ENCODE peak calls at places on chromosomes 5 and 9, in seven cellular contexts. F is upper lobe of right lung, L is fibroblast of mammary gland, E is neural crest cell, Z is omental fat pad, W is astrocyte, I is SK-N-SH. K is an unnamed sample.

GRCh38 chr5:170434953-170435605 is 45.9 kb upstream of the KCNMB1 start:
- DNase-seq in W (peak; percentile 4), F (peak; percentile 77), I (peak; percentile 85), Z (peak; percentile 45), L (peak; percentile 56), E (peak; percentile 76), K (peak; percentile 84)

GRCh38 chr5:141484499-141485304 is at the start of gene PCDHGC4:
- DNase-seq in Z (no peak), L (no peak), I (peak; percentile 91), E (peak; percentile 56), F (no peak), W (peak; percentile 25), K (peak; percentile 81)

GRCh38 chr9:447230-448025 is 232.8 kb downstream of the DOCK8 start:
- DNase-seq in Z (no peak), L (peak; percentile 63), F (no peak), E (no peak), W (peak; percentile 94), I (no peak), K (no peak)

GRCh38 chr9:112166176-112167140 is 8.6 kb downstream of the SUSD1 start:
- DNase-seq in L (peak; percentile 42), I (no peak), E (no peak), Z (no peak), F (no peak), W (peak; percentile 54), K (no peak)

GRCh38 chr5:98519530-98519929 is 253.9 kb upstream of the RGMB start:
- DNase-seq in L (peak; percentile 31), I (no peak), Z (no peak), W (peak; percentile 12), F (no peak), E (no peak), K (no peak)

GRCh38 chr9:77595426-77596051 is 52.6 kb downstream of the GNA14 start:
- DNase-seq in W (no peak), Z (no peak), I (peak; percentile 73), F (no peak), E (no peak), L (no peak), K (no peak)

GRCh38 chr5:39714036-39714698 is 289.4 kb upstream of the DAB2 start:
- DNase-seq in I (peak; percentile 8), W (peak; percentile 30), L (peak; percentile 78), Z (no peak), F (no peak), E (peak; percentile 23), K (peak; percentile 17)

GRCh38 chr9:73183917-73184861 is 32.5 kb downstream of the ANXA1 start:
- DNase-seq in L (peak; percentile 73), W (no peak), Z (no peak), E (no peak), I (no peak), F (no peak), K (no peak)

GRCh38 chr5:170011751-170012150 is 31.5 kb upstream of the INSYN2B start:
- DNase-seq in E (no peak), Z (no peak), W (no peak), F (no peak), I (no peak), L (no peak), K (no peak)

GRCh38 chr5:179410291-179411160 is 65.3 kb upstream of the ADAMTS2 start:
- DNase-seq in I (peak; percentile 71), F (no peak), L (no peak), W (no peak), E (no peak), Z (no peak), K (no peak)

GRCh38 chr5:133108481-133108921 is 56.7 kb downstream of the HSPA4 start:
- DNase-seq in Z (no peak), E (no peak), L (no peak), I (no peak), F (no peak), W (no peak), K (no peak)

GRCh38 chr9:78620303-78620702 is 323.4 kb downstream of the PSAT1 start:
- DNase-seq in Z (no peak), L (no peak), W (no peak), F (no peak), I (no peak), E (no peak), K (no peak)

DNA sequence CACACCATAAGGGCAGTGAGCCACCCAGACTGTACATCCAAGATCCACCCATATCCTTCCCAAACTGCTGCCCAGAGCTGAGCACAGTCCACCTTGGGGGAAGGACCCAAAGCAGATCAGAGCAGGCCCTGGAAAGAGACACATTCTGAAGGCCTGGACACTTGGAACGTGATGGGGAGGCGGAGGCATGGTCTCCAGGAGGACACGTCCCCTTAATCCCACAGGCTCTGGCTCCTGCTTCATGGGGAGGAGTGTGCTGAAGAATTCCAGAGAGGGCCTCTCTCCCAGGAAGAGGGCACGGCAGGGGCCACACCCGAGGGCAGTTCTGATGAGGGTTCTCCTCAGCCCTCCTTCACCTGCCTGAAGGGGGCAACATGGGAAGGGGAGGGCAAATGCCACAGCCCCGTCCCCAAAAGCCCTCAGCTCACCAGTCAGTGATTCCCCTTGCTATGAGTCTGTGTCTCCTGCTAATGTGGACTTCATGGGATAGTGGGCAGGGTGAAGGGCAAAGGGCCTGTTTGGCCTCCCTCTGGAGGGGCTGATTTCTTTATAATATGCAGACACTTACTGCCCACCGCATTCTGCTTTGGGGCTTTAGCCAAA is 276.8 kb downstream of the ENC1 start:
- DNase-seq in L (no peak), E (no peak), W (no peak), I (no peak), Z (no peak), F (no peak), K (no peak)
- TF ChIP-seq CTCF in L (no peak), E (no peak), W (no peak), I (no peak), Z (no peak), F (no peak), K (no peak)

GRCh38 chr9:36141761-36142160 is 5.2 kb downstream of the GLIPR2 start:
- DNase-seq in E (no peak), F (no peak), I (no peak), Z (no peak), L (no peak), W (no peak), K (no peak)

GRCh38 chr9:36140086-36141084 is 3.9 kb downstream of the GLIPR2 start:
- DNase-seq in Z (no peak), L (no peak), W (no peak), F (no peak), I (no peak), E (no peak), K (peak; percentile 30)

GRCh38 chr9:36143242-36143641 is 6.7 kb downstream of the GLIPR2 start:
- DNase-seq in L (no peak), I (no peak), E (no peak), W (no peak), F (no peak), Z (no peak), K (no peak)

GRCh38 chr9:36142510-36143161 is 6.1 kb downstream of the GLIPR2 start:
- DNase-seq in W (no peak), L (no peak), I (no peak), Z (no peak), F (no peak), E (no peak), K (no peak)

GRCh38 chr9:36141288-36141687 is 4.8 kb downstream of the GLIPR2 start:
- DNase-seq in F (no peak), Z (no peak), I (peak; percentile 54), L (peak; percentile 45), E (no peak), W (no peak), K (peak; percentile 38)
- TF ChIP-seq CTCF in F (peak; percentile 24), Z (no peak), I (peak; percentile 58), L (peak; percentile 39), E (no peak), W (peak; percentile 20), K (no peak)

GRCh38 chr5:136802382-136802781 is 437.0 kb upstream of the TRPC7 start:
- DNase-seq in F (no peak), E (no peak), W (no peak), L (peak; percentile 54), I (peak; percentile 14), Z (no peak), K (no peak)

GRCh38 chr5:136805466-136805865 is 440.1 kb upstream of the TRPC7 start:
- DNase-seq in W (no peak), I (no peak), Z (no peak), F (no peak), E (no peak), L (no peak), K (no peak)

GRCh38 chr5:136799806-136800372 is 434.5 kb upstream of the TRPC7 start:
- DNase-seq in F (no peak), L (no peak), E (no peak), Z (no peak), W (peak; percentile 27), I (no peak), K (no peak)
- TF ChIP-seq CTCF in F (no peak), L (no peak), E (no peak), Z (no peak), W (no peak), I (no peak), K (no peak)

GRCh38 chr5:74322944-74323343 is 317.6 kb downstream of the ENC1 start:
- DNase-seq in L (no peak), Z (no peak), W (no peak), I (no peak), E (no peak), F (no peak), K (no peak)
- TF ChIP-seq CTCF in L (peak; percentile 14), Z (no peak), W (no peak), I (no peak), E (no peak), F (no peak), K (peak; percentile 12)